ENCODE peak calls at places on chromosomes 16 and 17, in eight cellular contexts. W is stomach; M is PC-9; K is CD8-positive, alpha-beta T cell; U is CD8-positive, alpha-beta memory T cell; T is cardiac muscle cell; C is tibial artery; Q is AG04449. X is an unnamed sample.

GRCh38 chr16:56657555-56658430 is at the start of gene MT1F:
- DNase-seq in T (peak), W (peak), K (peak), Q (no peak), C (peak), U (peak), M (peak), X (no peak)

GRCh38 chr16:1150511-1150982 is 2.4 kb upstream of the CACNA1H start:
- DNase-seq in U (no peak), Q (no peak), C (no peak), M (no peak), T (no peak), K (no peak), W (no peak), X (no peak)

GRCh38 chr17:28335959-28336871 is 654 bp downstream of the TNFAIP1 start:
- DNase-seq in U (no peak), Q (peak), M (peak), W (peak), C (peak), T (peak), K (no peak), X (peak)

GRCh38 chr17:44863254-44863918 is 15.7 kb downstream of the HIGD1B start:
- DNase-seq in K (no peak), U (no peak), Q (no peak), M (no peak), T (no peak), C (no peak), W (no peak), X (no peak)

GRCh38 chr17:56982312-56982711 is 4.4 kb downstream of the SCPEP1 start:
- DNase-seq in K (no peak), U (no peak), Q (no peak), C (no peak), M (no peak), T (no peak), W (no peak), X (no peak)

GRCh38 chr17:5020502-5021023 is 14.7 kb downstream of the SLC52A1 start:
- DNase-seq in K (no peak), Q (no peak), M (no peak), C (no peak), W (no peak), T (no peak), U (no peak), X (no peak)

GRCh38 chr16:55760665-55761035 is 72.2 kb downstream of the CES1 start:
- DNase-seq in Q (no peak), U (no peak), T (no peak), W (no peak), C (no peak), K (no peak), M (no peak), X (no peak)

GRCh38 chr16:4924593-4925378 is 12.2 kb downstream of the PPL start:
- DNase-seq in T (no peak), W (peak), K (no peak), M (peak), C (no peak), U (no peak), Q (no peak), X (no peak)

GRCh38 chr16:57807968-57808528 is 5.8 kb upstream of the KIFC3 start:
- DNase-seq in U (peak), W (peak), K (no peak), T (peak), C (peak), Q (peak), M (peak), X (peak)

GRCh38 chr16:59198487-59198886 is 464.4 kb upstream of the GOT2 start:
- DNase-seq in U (no peak), W (no peak), Q (no peak), C (no peak), K (no peak), T (no peak), M (no peak), X (no peak)

GRCh38 chr17:79388556-79389295 is 222.1 kb downstream of the RBFOX3 start:
- DNase-seq in T (peak), M (peak), K (no peak), W (peak), U (no peak), Q (no peak), C (no peak), X (peak)

GRCh38 chr16:27267037-27267677 is 1.4 kb downstream of the NSMCE1 start:
- DNase-seq in M (no peak), K (no peak), W (no peak), C (no peak), T (no peak), U (no peak), Q (no peak), X (no peak)
- H3K4me3 ChIP-seq in M (peak), K (no peak), W (no peak), C (no peak), T (no peak), U (no peak), Q (no peak), X (no peak)

GRCh38 chr17:63960430-63960829 is 12.3 kb downstream of the SCN4A start:
- DNase-seq in U (no peak), W (no peak), T (no peak), K (no peak), C (no peak), M (no peak), Q (no peak), X (no peak)
- H3K4me3 ChIP-seq in U (no peak), W (no peak), T (no peak), K (no peak), C (no peak), M (no peak), Q (no peak), X (no peak)

GRCh38 chr17:64984776-64985521 is 65.7 kb upstream of the LRRC37A3 start:
- DNase-seq in C (no peak), Q (no peak), T (no peak), K (no peak), U (peak), M (peak), W (no peak), X (no peak)
- H3K4me3 ChIP-seq in C (no peak), Q (no peak), T (no peak), K (peak), U (peak), M (peak), W (no peak), X (no peak)

GRCh38 chr16:81752225-81752875 is 26.7 kb upstream of the PLCG2 start:
- DNase-seq in C (peak), T (no peak), K (no peak), M (peak), W (peak), U (no peak), Q (no peak), X (no peak)
- H3K4me3 ChIP-seq in C (no peak), T (no peak), K (no peak), M (no peak), W (no peak), U (no peak), Q (no peak), X (no peak)

GRCh38 chr17:42548070-42548837 is 4.5 kb upstream of the HSD17B1 start:
- DNase-seq in M (peak), W (peak), U (peak), T (peak), C (no peak), Q (no peak), K (peak), X (no peak)
- H3K4me3 ChIP-seq in M (peak), W (peak), U (no peak), T (peak), C (no peak), Q (peak), K (peak), X (no peak)

DNA sequence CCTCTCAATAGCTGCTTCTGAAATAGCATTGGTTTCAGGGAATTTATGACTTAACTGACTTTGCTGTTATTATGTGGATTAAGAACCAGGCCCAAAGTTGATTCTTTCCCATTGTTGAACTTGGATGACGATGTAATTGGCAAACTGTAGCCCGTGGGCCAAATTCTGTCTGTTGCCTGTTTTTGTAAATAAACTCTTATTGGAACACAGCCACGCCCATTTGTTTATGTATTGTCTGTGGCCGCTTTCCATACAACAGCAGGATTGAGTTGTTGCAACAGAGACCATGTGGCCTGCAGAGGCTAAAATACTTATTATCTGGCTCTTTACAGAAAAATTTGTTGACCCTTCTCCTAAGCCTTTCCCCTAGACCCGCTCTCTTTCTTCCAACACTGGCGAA is 31.6 kb downstream of the NTN1 start:
- DNase-seq in W (no peak), C (no peak), M (no peak), K (no peak), Q (no peak), U (no peak), T (no peak), X (peak)
- H3K4me3 ChIP-seq in W (no peak), C (no peak), M (no peak), K (no peak), Q (no peak), U (no peak), T (no peak), X (no peak)

X was measured in SJSA1.